ENCODE peak calls at places on chromosomes 11 and 22, in ten cellular contexts. N is MM.1S; W is BE2C; E is GM10248; B is brain microvascular endothelial cell; I is effector memory CD8-positive, alpha-beta T cell; R is stimulated activated CD8-positive, alpha-beta memory T cell treated with anti-CD3 and anti-CD28 coated beads, Interleukin-2, amount 100 ng/mL, for 48 hours; J is mesendoderm; V is colonic mucosa; Q is AG04449. K is an unnamed sample.

GRCh38 chr11:64989416-64989815 is 7.4 kb downstream of the BATF2 start:
- DNase-seq in N (no peak), W (no peak), E (no peak), B (no peak), I (no peak), R (no peak), J (no peak), V (no peak), Q (no peak), K (no peak)

GRCh38 chr22:19448076-19448607 is 631 bp upstream of the C22orf39 start:
- DNase-seq in N (peak), W (peak), E (peak), B (peak), I (peak), R (no peak), J (peak), V (peak), Q (no peak), K (peak)

GRCh38 chr11:30489513-30489912 is 96.6 kb downstream of the MPPED2 start:
- DNase-seq in N (no peak), W (no peak), E (no peak), B (no peak), I (no peak), R (no peak), J (no peak), V (no peak), Q (no peak), K (no peak)

GRCh38 chr11:20031155-20032001 is 128.9 kb downstream of the DBX1 start:
- DNase-seq in N (no peak), W (no peak), E (no peak), B (peak), I (no peak), R (no peak), J (peak), V (no peak), Q (peak), K (no peak)

GRCh38 chr22:42388130-42388797 is 43.9 kb downstream of the NFAM1 start:
- DNase-seq in N (no peak), W (peak), E (no peak), B (no peak), I (no peak), R (no peak), J (peak), V (no peak), Q (no peak), K (peak)

GRCh38 chr11:47726878-47727514 is 11.8 kb upstream of the AGBL2 start:
- DNase-seq in N (no peak), W (no peak), E (no peak), B (no peak), I (no peak), R (no peak), J (no peak), V (no peak), Q (no peak), K (no peak)

GRCh38 chr11:69667619-69668604 is 7.2 kb downstream of the LTO1 start:
- DNase-seq in N (no peak), W (no peak), E (no peak), B (no peak), I (no peak), R (no peak), J (no peak), V (no peak), Q (no peak), K (no peak)

GRCh38 chr11:114448749-114449484 is 9.7 kb downstream of the REXO2 start:
- DNase-seq in N (no peak), W (no peak), E (no peak), B (no peak), I (no peak), R (no peak), J (no peak), V (no peak), Q (no peak), K (no peak)

GRCh38 chr22:17796695-17797094 is 22.4 kb upstream of the BID start:
- DNase-seq in N (no peak), W (no peak), E (no peak), B (no peak), I (no peak), R (no peak), J (no peak), V (no peak), Q (no peak), K (no peak)

GRCh38 chr11:94493146-94493442 is 550 bp downstream of the MRE11 start:
- DNase-seq in N (peak), W (no peak), E (no peak), B (no peak), I (no peak), R (no peak), J (no peak), V (no peak), Q (no peak), K (no peak)

GRCh38 chr11:10540915-10541591 is at the start of gene RNF141:
- DNase-seq in N (peak), W (peak), E (peak), B (peak), I (peak), R (peak), J (peak), V (peak), Q (no peak), K (peak)

GRCh38 chr22:28025333-28025732 is 106.3 kb upstream of the PITPNB start:
- DNase-seq in N (no peak), W (peak), E (no peak), B (no peak), I (no peak), R (no peak), J (no peak), V (peak), Q (no peak), K (no peak)

GRCh38 chr11:9700105-9700801 is 36.4 kb downstream of the SWAP70 start:
- DNase-seq in N (no peak), W (no peak), E (no peak), B (no peak), I (no peak), R (no peak), J (no peak), V (no peak), Q (no peak), K (no peak)

GRCh38 chr11:28169816-28170215 is 61.6 kb downstream of the METTL15 start:
- DNase-seq in N (no peak), W (no peak), E (peak), B (peak), I (no peak), R (no peak), J (no peak), V (no peak), Q (no peak), K (no peak)

GRCh38 chr11:46120711-46121327 is 435 bp downstream of the PHF21A start:
- DNase-seq in N (peak), W (peak), E (no peak), B (peak), I (no peak), R (no peak), J (peak), V (peak), Q (peak), K (peak)

GRCh38 chr22:37696657-37697539 is at the start of gene TRIOBP:
- DNase-seq in N (peak), W (peak), E (peak), B (peak), I (peak), R (peak), J (peak), V (peak), Q (peak), K (peak)

GRCh38 chr11:64124147-64124546 is 41.8 kb downstream of the MACROD1 start:
- DNase-seq in N (no peak), W (peak), E (no peak), B (no peak), I (no peak), R (no peak), J (no peak), V (no peak), Q (no peak), K (no peak)

GRCh38 chr11:25094085-25094802 is 597.4 kb downstream of the LUZP2 start:
- DNase-seq in N (no peak), W (no peak), E (no peak), B (no peak), I (no peak), R (no peak), J (no peak), V (no peak), Q (no peak), K (no peak)

GRCh38 chr22:47006869-47007268 is 244.4 kb downstream of the TBC1D22A start:
- DNase-seq in N (no peak), W (no peak), E (no peak), B (no peak), I (no peak), R (no peak), J (no peak), V (no peak), Q (no peak), K (no peak)

GRCh38 chr11:94845622-94846021 is 77.5 kb downstream of the AMOTL1 start:
- DNase-seq in N (no peak), W (no peak), E (no peak), B (peak), I (no peak), R (no peak), J (no peak), V (no peak), Q (peak), K (no peak)

GRCh38 chr11:67698247-67698646 is 23.8 kb upstream of the ALDH3B2 start:
- DNase-seq in N (peak), W (peak), E (peak), B (peak), I (no peak), R (peak), J (peak), V (no peak), Q (no peak), K (peak)

GRCh38 chr11:116454020-116454645 is 318.7 kb downstream of the BUD13 start:
- DNase-seq in N (peak), W (peak), E (peak), B (peak), I (no peak), R (peak), J (peak), V (peak), Q (no peak), K (peak)

GRCh38 chr11:66328036-66328306 is 8.3 kb downstream of the RIN1 start:
- DNase-seq in N (no peak), W (no peak), E (no peak), B (no peak), I (peak), R (no peak), J (no peak), V (no peak), Q (no peak), K (no peak)

K was measured in OCI-LY7.